ENCODE peak calls at places on chromosomes 2 and 18, in eight cellular contexts. B, U, Q, Z, G, J, A and O are unnamed samples.

GRCh38 chr2:68195096-68195495 is 37.4 kb downstream of the PNO1 start:
- DNase-seq in A (no peak), G (no peak), Q (no peak), B (no peak), Z (no peak), U (peak; percentile 25), J (no peak), O (no peak)

GRCh38 chr2:29485117-29485516 is 369.9 kb downstream of the CLIP4 start:
- DNase-seq in G (no peak), A (no peak), Q (no peak), Z (no peak), U (no peak), B (no peak), J (no peak), O (no peak)

GRCh38 chr18:22848618-22849017 is 84.5 kb upstream of the RBBP8 start:
- DNase-seq in A (no peak), B (peak; percentile 26), J (no peak), Q (no peak), G (no peak), Z (peak; percentile 30), U (peak; percentile 90), O (peak; percentile 89)

GRCh38 chr2:86671304-86671981 is 47.8 kb upstream of the RNF103 start:
- DNase-seq in G (peak; percentile 31), U (peak; percentile 6), Q (no peak), J (no peak), Z (peak; percentile 34), A (no peak), B (no peak), O (peak; percentile 64)

GRCh38 chr2:161843936-161844335 is 219.7 kb downstream of the SLC4A10 start:
- DNase-seq in G (no peak), U (no peak), Z (no peak), A (no peak), B (no peak), Q (no peak), J (no peak), O (no peak)

GRCh38 chr2:69517410-69517809 is 80.2 kb upstream of the NFU1 start:
- DNase-seq in B (no peak), Q (no peak), G (no peak), A (no peak), Z (no peak), J (no peak), U (no peak), O (no peak)

GRCh38 chr2:172087191-172087779 is 2.0 kb downstream of the DLX1 start:
- DNase-seq in B (no peak), G (no peak), U (no peak), Z (no peak), A (no peak), Q (no peak), J (no peak), O (no peak)

GRCh38 chr2:145744541-145745386 is 1224.8 kb upstream of the ZEB2 start:
- DNase-seq in G (no peak), J (no peak), Z (no peak), B (no peak), Q (no peak), U (peak; percentile 99), A (no peak), O (no peak)

GRCh38 chr2:217568289-217568985 is 434.4 kb downstream of the TNS1 start:
- DNase-seq in A (no peak), J (no peak), Q (no peak), U (peak; percentile 34), B (no peak), G (no peak), Z (no peak), O (no peak)

GRCh38 chr2:221570321-221571107 is 1.6 kb downstream of the EPHA4 start:
- DNase-seq in Z (no peak), B (no peak), G (peak; percentile 66), A (peak; percentile 18), Q (peak; percentile 29), U (peak; percentile 33), J (peak; percentile 75), O (peak; percentile 30)

GRCh38 chr2:212921711-212922110 is 229.7 kb downstream of the IKZF2 start:
- DNase-seq in G (no peak), Q (no peak), J (no peak), Z (no peak), A (no peak), U (no peak), B (no peak), O (no peak)

GRCh38 chr2:149040451-149040850 is 2.0 kb downstream of the LYPD6B start:
- DNase-seq in Z (no peak), A (peak; percentile 45), Q (no peak), U (no peak), B (peak; percentile 27), J (peak; percentile 47), G (no peak), O (peak; percentile 11)

GRCh38 chr18:70024829-70025228 is 77.2 kb upstream of the CD226 start:
- DNase-seq in G (no peak), B (no peak), U (no peak), Q (no peak), A (no peak), Z (no peak), J (no peak), O (no peak)

GRCh38 chr2:234412726-234413125 is 84.2 kb downstream of the ARL4C start:
- DNase-seq in B (no peak), U (peak; percentile 52), J (no peak), A (no peak), Z (no peak), G (no peak), Q (no peak), O (peak; percentile 39)

GRCh38 chr2:164551519-164551918 is 69.8 kb downstream of the GRB14 start:
- DNase-seq in Z (no peak), G (no peak), Q (no peak), A (no peak), U (no peak), B (no peak), J (no peak), O (no peak)

GRCh38 chr2:164558450-164558849 is 62.8 kb downstream of the GRB14 start:
- DNase-seq in J (no peak), A (no peak), B (no peak), Z (no peak), G (no peak), Q (no peak), U (no peak), O (no peak)

GRCh38 chr2:164560181-164560792 is 61.0 kb downstream of the GRB14 start:
- DNase-seq in Q (no peak), G (no peak), J (peak; percentile 26), Z (no peak), U (peak; percentile 20), B (no peak), A (no peak), O (peak; percentile 48)

DNA sequence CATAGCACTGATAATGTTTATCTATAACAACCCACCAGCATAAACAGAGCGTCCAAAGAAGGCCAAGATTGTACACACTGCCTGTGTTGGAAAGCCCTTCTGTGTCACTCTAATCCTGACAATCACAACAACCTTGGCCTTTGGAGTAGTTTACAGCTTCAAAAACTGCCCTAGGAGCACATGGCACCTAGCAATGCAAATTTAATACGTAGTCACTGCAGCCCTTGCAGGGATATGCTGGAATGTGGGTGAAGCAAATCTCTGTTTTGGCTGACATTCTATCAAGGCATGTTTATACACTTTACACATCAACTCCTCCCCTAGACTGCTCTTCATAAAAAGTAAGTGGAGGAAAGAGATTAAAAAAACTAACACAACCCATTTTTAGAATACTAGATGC is 66.8 kb downstream of the GRB14 start:
- DNase-seq in B (no peak), G (no peak), Q (no peak), A (no peak), J (no peak), U (peak; percentile 23), Z (no peak), O (peak; percentile 13)
- TF ChIP-seq CTCF in B (no peak), G (no peak), Q (no peak), A (no peak), J (no peak), U (no peak), Z (no peak), O (no peak)

DNA sequence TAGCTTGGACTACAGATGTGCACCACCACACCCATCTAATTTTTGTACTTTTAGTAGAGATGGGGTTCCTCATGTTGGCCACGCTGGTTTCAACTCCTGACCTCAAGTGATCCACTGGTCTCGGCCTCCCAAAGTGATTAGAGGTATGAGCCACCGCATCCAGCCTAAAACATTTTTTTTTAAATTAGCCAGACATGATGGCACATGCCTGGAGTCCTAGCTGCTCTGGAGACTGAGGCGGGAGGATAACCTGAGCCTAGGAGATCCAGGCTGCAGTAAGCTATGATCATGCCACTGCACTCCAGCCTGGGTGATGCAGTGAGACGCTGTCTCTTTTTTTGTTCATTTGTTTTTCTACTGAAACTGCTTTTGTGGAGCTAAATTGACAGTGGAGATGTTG is 64.6 kb upstream of the ATG16L1 start:
- DNase-seq in Z (no peak), G (no peak), U (no peak), B (no peak), Q (no peak), A (no peak), J (no peak), O (no peak)
- H3K36me3 ChIP-seq in Z (no peaks in the 10 kb centered on the region), G (no peaks in the 10 kb centered on the region), U (no peaks in the 10 kb centered on the region), B (peaks cover 8% of the 10 kb centered on the region), Q (peaks cover 83% of the 10 kb centered on the region), A (no peaks in the 10 kb centered on the region), J (no peaks in the 10 kb centered on the region), O (no peaks in the 10 kb centered on the region)

GRCh38 chr2:27808984-27809383 is 37.5 kb downstream of the MRPL33 start:
- DNase-seq in Z (no peak), A (no peak), Q (no peak), J (no peak), B (no peak), G (no peak), U (no peak), O (no peak)
- H3K27ac ChIP-seq in Z (no peak overlapping the region), A (no peak overlapping the region), Q (no peak overlapping the region), J (no peak overlapping the region), B (no peak overlapping the region), G (no peak overlapping the region), U (no peak overlapping the region), O (no peak overlapping the region)

GRCh38 chr2:65070172-65070830 is 14.1 kb downstream of the CEP68 start:
- DNase-seq in J (no peak), G (peak; percentile 77), A (peak; percentile 64), Z (no peak), Q (no peak), B (no peak), U (peak; percentile 54), O (no peak)
- TF ChIP-seq CTCF in J (no peak), G (peak; percentile 50), A (peak; percentile 23), Z (no peak), Q (no peak), B (no peak), U (peak; percentile 26), O (peak; percentile 38)

DNA sequence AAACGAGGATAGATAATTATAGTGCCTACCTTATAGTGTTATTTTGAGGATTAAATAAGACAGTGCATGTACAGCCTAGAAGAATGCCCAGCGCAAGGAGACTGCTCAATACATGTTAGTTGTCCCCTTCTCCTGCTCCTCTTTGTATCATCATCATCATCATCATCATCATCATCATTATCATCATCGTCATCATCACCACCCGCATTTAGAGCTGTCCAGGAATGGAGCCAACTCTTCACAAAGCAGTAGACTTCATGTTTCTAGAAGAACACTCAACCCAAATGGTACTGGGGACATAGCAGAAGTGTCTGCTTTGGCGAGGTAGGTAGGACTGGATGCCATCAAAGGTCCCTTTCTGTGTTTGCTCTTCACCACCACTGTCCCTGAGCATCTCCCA is 116.0 kb downstream of the TRIM43 start:
- DNase-seq in J (no peak), A (no peak), B (no peak), Q (no peak), G (no peak), U (no peak), Z (no peak), O (no peak)
- H3K36me3 ChIP-seq in J (no peaks in the 10 kb centered on the region), A (no peaks in the 10 kb centered on the region), B (no peaks in the 10 kb centered on the region), Q (no peaks in the 10 kb centered on the region), G (no peaks in the 10 kb centered on the region), U (no peaks in the 10 kb centered on the region), Z (no peaks in the 10 kb centered on the region), O (no peaks in the 10 kb centered on the region)